ENCODE peak calls at places on chromosomes 2 and 18, in ten cellular contexts. A is neural crest cell, G is heart left ventricle, L is IMR-90, D is progenitor cell of endocrine pancreas, X is astrocyte of the cerebellum, V is epithelial cell of esophagus, M is AG04450, R is heart right ventricle, H is A673. K is an unnamed sample.

GRCh38 chr2:41026613-41027012 is 574.7 kb upstream of the SLC8A1 start:
- DNase-seq in A (no peak), G (no peak), L (no peak), D (no peak), X (no peak), V (no peak), M (no peak), R (no peak), H (no peak), K (no peak)

GRCh38 chr2:233445152-233445830 is 91.0 kb downstream of the DGKD start:
- DNase-seq in A (no peak), G (no peak), L (no peak), D (no peak), X (no peak), V (no peak), M (no peak), R (no peak), H (no peak), K (no peak)

GRCh38 chr18:49747876-49748275 is 65.5 kb downstream of the ACAA2 start:
- DNase-seq in A (no peak), G (no peak), L (no peak), D (no peak), X (no peak), V (no peak), M (no peak), R (no peak), H (peak), K (no peak)

GRCh38 chr2:114729025-114729424 is 286.6 kb downstream of the DPP10 start:
- DNase-seq in A (no peak), G (no peak), L (no peak), D (no peak), X (no peak), V (no peak), M (no peak), R (no peak), H (no peak), K (no peak)

GRCh38 chr2:54332386-54332785 is 76.4 kb upstream of the TSPYL6 start:
- DNase-seq in A (no peak), G (no peak), L (peak), D (no peak), X (no peak), V (peak), M (no peak), R (no peak), H (no peak), K (no peak)

GRCh38 chr18:31738460-31739407 is 21.9 kb downstream of the SLC25A52 start:
- DNase-seq in A (no peak), G (no peak), L (no peak), D (no peak), X (no peak), V (peak), M (no peak), R (no peak), H (no peak), K (no peak)

GRCh38 chr2:142682528-142682927 is 194.9 kb upstream of the KYNU start:
- DNase-seq in A (no peak), G (no peak), L (peak), D (no peak), X (peak), V (peak), M (no peak), R (no peak), H (peak), K (no peak)

GRCh38 chr2:9908639-9909038 is 42.9 kb upstream of the GRHL1 start:
- DNase-seq in A (no peak), G (no peak), L (no peak), D (no peak), X (no peak), V (peak), M (no peak), R (no peak), H (no peak), K (no peak)

GRCh38 chr2:105038383-105039061 is 653 bp downstream of the MRPS9 start:
- DNase-seq in A (no peak), G (no peak), L (peak), D (no peak), X (no peak), V (peak), M (no peak), R (no peak), H (peak), K (no peak)

GRCh38 chr2:226746206-226746800 is 53.3 kb downstream of the IRS1 start:
- DNase-seq in A (no peak), G (no peak), L (no peak), D (no peak), X (no peak), V (no peak), M (no peak), R (no peak), H (no peak), K (no peak)

GRCh38 chr2:28355521-28356094 is 37.0 kb upstream of the FOSL2 start:
- DNase-seq in A (no peak), G (peak), L (no peak), D (no peak), X (no peak), V (no peak), M (no peak), R (peak), H (no peak), K (peak)

GRCh38 chr2:40038646-40039045 is 259.6 kb upstream of the THUMPD2 start:
- DNase-seq in A (no peak), G (no peak), L (peak), D (no peak), X (no peak), V (no peak), M (no peak), R (no peak), H (no peak), K (no peak)

GRCh38 chr2:210086292-210086691 is 83.9 kb downstream of the RPE start:
- DNase-seq in A (no peak), G (no peak), L (peak), D (no peak), X (no peak), V (peak), M (no peak), R (no peak), H (no peak), K (no peak)

GRCh38 chr2:223976635-223977226 is 19.5 kb downstream of the MRPL44 start:
- DNase-seq in A (no peak), G (no peak), L (peak), D (no peak), X (peak), V (peak), M (no peak), R (no peak), H (no peak), K (no peak)

GRCh38 chr2:68710756-68711155 is 23.9 kb upstream of the ARHGAP25 start:
- DNase-seq in A (no peak), G (no peak), L (no peak), D (no peak), X (no peak), V (no peak), M (no peak), R (no peak), H (no peak), K (no peak)

GRCh38 chr2:224449212-224450147 is 47.6 kb upstream of the FAM124B start:
- DNase-seq in A (no peak), G (no peak), L (no peak), D (no peak), X (no peak), V (peak), M (no peak), R (no peak), H (peak), K (no peak)

GRCh38 chr18:75745147-75745546 is 317.6 kb upstream of the SMIM21 start:
- DNase-seq in A (no peak), G (no peak), L (no peak), D (no peak), X (no peak), V (no peak), M (no peak), R (no peak), H (no peak), K (no peak)

GRCh38 chr2:54274781-54275242 is 18.8 kb upstream of the TSPYL6 start:
- DNase-seq in A (no peak), G (no peak), L (peak), D (no peak), X (peak), V (peak), M (peak), R (no peak), H (peak), K (no peak)

GRCh38 chr2:230944804-230945372 is 19.8 kb upstream of the GPR55 start:
- DNase-seq in A (no peak), G (no peak), L (no peak), D (no peak), X (no peak), V (no peak), M (no peak), R (no peak), H (no peak), K (no peak)

GRCh38 chr18:3454365-3455089 is 4.6 kb downstream of the TGIF1 start:
- DNase-seq in A (peak), G (no peak), L (peak), D (no peak), X (peak), V (peak), M (no peak), R (no peak), H (peak), K (peak)

GRCh38 chr18:36544036-36544725 is 246.7 kb downstream of the FHOD3 start:
- DNase-seq in A (no peak), G (peak), L (no peak), D (no peak), X (peak), V (peak), M (no peak), R (peak), H (no peak), K (no peak)

GRCh38 chr2:74648009-74648443 is at the start of gene M1AP:
- DNase-seq in A (no peak), G (no peak), L (no peak), D (peak), X (no peak), V (peak), M (no peak), R (no peak), H (no peak), K (peak)

GRCh38 chr18:21109936-21110666 is 1.5 kb downstream of the ROCK1 start:
- DNase-seq in A (no peak), G (no peak), L (peak), D (no peak), X (no peak), V (no peak), M (no peak), R (no peak), H (peak), K (no peak)

GRCh38 chr2:230924470-230925341 is at the start of gene GPR55:
- DNase-seq in A (no peak), G (no peak), L (no peak), D (no peak), X (no peak), V (no peak), M (no peak), R (no peak), H (no peak), K (no peak)

GRCh38 chr2:196963043-196963442 is 36.5 kb upstream of the PGAP1 start:
- DNase-seq in A (no peak), G (no peak), L (no peak), D (no peak), X (no peak), V (peak), M (no peak), R (no peak), H (no peak), K (no peak)

GRCh38 chr18:36849288-36850011 is 20.5 kb downstream of the KIAA1328 start:
- DNase-seq in A (no peak), G (no peak), L (peak), D (no peak), X (peak), V (no peak), M (no peak), R (no peak), H (peak), K (no peak)

GRCh38 chr18:24964213-24964612 is 387.8 kb downstream of the ZNF521 start:
- DNase-seq in A (no peak), G (no peak), L (no peak), D (no peak), X (no peak), V (peak), M (no peak), R (no peak), H (no peak), K (no peak)

GRCh38 chr2:96832751-96833507 is 10.9 kb downstream of the ANKRD23 start:
- DNase-seq in A (peak), G (peak), L (peak), D (peak), X (peak), V (peak), M (peak), R (peak), H (no peak), K (peak)

GRCh38 chr18:49476664-49477411 is 10.2 kb downstream of the C18orf32 start:
- DNase-seq in A (no peak), G (no peak), L (peak), D (no peak), X (peak), V (peak), M (peak), R (no peak), H (peak), K (no peak)

GRCh38 chr2:177313162-177313781 is 48.7 kb upstream of the NFE2L2 start:
- DNase-seq in A (no peak), G (no peak), L (no peak), D (no peak), X (no peak), V (peak), M (no peak), R (no peak), H (peak), K (no peak)

GRCh38 chr2:47486858-47487497 is 84.0 kb downstream of the MSH2 start:
- DNase-seq in A (no peak), G (no peak), L (peak), D (no peak), X (no peak), V (peak), M (no peak), R (no peak), H (peak), K (no peak)

GRCh38 chr18:13574355-13574754 is 152.0 kb downstream of the FAM210A start:
- DNase-seq in A (no peak), G (no peak), L (no peak), D (no peak), X (no peak), V (no peak), M (no peak), R (no peak), H (no peak), K (no peak)

GRCh38 chr2:25964891-25965290 is 17.4 kb downstream of the KIF3C start:
- DNase-seq in A (no peak), G (no peak), L (no peak), D (no peak), X (no peak), V (no peak), M (no peak), R (no peak), H (no peak), K (no peak)

DNA sequence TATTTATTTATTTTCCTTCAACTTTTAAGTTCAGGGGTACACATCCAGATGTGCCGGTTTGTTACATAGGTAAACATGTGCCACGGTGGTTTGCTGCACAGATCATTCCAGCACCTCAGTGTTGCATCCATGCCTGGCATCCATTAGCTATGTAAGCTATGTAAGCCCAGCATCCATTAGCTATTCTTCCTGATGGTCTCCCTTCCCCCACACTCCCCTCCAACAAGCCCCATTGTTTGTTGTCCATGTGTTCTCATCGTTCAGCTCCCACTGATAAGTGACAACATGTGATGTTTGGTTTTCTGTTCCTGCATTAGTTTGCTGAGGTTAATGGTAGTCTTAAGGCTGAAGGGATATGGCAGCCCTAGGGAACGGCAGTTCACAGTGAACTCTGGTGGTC is 203.4 kb downstream of the CTNNA2 start:
- DNase-seq in A (no peak), G (no peak), L (no peak), D (no peak), X (no peak), V (no peak), M (no peak), R (no peak), H (no peak), K (no peak)
- TF ChIP-seq CTCF in A (no peak), G (no peak), L (no peak), D (no peak), X (no peak), V (no peak), M (no peak), R (no peak), H (no peak), K (no peak)

DNA sequence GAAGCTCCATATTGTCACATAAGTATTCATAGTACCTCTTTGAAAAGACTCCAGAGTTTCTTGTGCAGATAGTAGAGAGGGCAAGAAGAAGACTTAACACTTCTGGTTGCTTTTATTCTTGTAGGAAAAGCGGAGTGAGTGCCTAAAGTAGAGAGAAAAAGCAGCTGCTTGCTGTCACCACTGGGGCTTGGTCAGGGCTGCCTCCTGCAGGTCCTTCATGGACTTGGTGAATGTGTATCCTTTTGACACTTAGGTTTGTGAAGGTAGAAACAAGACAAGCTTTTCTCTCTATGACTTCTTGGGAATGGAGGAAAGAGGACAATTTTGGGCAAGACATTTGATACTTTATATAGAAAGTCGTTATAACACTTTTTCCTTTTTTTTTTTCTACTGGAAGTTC is 312.8 kb upstream of the FANCL start:
- DNase-seq in A (no peak), G (no peak), L (no peak), D (no peak), X (no peak), V (peak), M (no peak), R (no peak), H (peak), K (no peak)
- TF ChIP-seq CTCF in A (peak), G (no peak), L (no peak), D (peak), X (no peak), V (peak), M (no peak), R (no peak), H (peak), K (no peak)

DNA sequence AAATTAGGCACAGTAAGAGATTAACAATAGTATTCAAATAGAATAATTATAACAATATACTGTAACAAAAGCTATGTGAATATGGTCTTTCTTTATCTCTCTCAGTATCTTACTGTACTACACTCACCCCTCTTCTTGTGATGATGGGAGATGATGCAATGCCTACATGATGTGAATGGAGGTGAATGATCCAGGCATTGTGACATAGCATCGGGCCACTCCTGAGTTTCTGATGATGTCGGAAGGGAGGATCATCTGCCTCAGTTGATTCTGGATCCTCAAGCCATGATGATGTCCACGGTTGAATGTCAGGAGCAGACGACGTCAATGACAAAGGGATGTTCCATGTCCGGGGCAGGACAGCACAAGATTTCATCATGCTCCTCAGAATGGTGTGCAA is 268.3 kb upstream of the MGAT5 start:
- DNase-seq in A (no peak), G (no peak), L (peak), D (no peak), X (no peak), V (no peak), M (no peak), R (no peak), H (no peak), K (no peak)
- TF ChIP-seq CTCF in A (no peak), G (no peak), L (no peak), D (no peak), X (no peak), V (no peak), M (no peak), R (no peak), H (no peak), K (no peak)

GRCh38 chr2:107380912-107381311 is 445.8 kb upstream of the RGPD4 start:
- DNase-seq in A (no peak), G (no peak), L (no peak), D (no peak), X (no peak), V (no peak), M (no peak), R (no peak), H (no peak), K (no peak)
- TF ChIP-seq CTCF in A (no peak), G (no peak), L (no peak), D (no peak), X (no peak), V (no peak), M (no peak), R (no peak), H (no peak), K (no peak)

DNA sequence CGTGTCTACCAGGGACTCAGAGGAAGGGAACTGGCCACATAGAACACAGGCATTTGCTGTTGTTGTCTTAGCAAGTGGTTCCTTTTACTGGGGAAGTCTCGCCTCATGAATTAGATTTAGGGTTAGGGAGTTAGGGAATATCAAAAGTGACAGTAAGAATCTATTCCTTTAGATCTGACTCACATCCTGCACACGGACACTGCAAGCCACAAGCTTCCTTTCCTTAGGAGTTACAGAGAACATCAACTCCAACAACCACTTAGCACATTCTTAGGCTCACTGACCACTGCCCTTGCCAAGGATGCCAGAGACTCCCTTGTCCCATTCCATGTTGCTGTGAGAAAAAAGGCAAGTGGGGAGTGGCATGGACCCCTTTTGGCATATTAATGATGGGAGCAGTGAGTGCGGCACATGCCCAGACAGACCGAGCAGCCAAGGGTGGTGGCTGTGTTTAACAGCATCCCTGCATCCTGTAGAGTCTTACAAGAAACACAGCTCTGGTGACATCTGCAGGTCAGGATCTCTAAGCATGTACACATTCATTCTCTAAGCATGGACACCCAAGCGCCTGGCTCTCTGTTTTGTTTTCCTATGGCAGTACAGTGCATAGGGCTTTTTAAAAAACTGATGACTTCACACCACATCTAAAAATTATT is 745.6 kb upstream of the RAB6C start:
- DNase-seq in A (no peak), G (no peak), L (no peak), D (no peak), X (no peak), V (peak), M (no peak), R (no peak), H (peak), K (peak)
- TF ChIP-seq CTCF in A (peak), G (no peak), L (no peak), D (peak), X (peak), V (peak), M (no peak), R (peak), H (no peak), K (no peak)

GRCh38 chr2:73177645-73178255 is 24.6 kb upstream of the NOTO start:
- DNase-seq in A (no peak), G (no peak), L (no peak), D (no peak), X (no peak), V (no peak), M (no peak), R (no peak), H (no peak), K (no peak)
- TF ChIP-seq CTCF in A (peak), G (no peak), L (no peak), D (no peak), X (no peak), V (no peak), M (no peak), R (peak), H (no peak), K (peak)

GRCh38 chr2:15084826-15085489 is 452.4 kb downstream of the LRATD1 start:
- DNase-seq in A (no peak), G (no peak), L (no peak), D (no peak), X (no peak), V (no peak), M (no peak), R (no peak), H (no peak), K (no peak)
- TF ChIP-seq CTCF in A (no peak), G (no peak), L (no peak), D (no peak), X (no peak), V (no peak), M (no peak), R (no peak), H (no peak), K (no peak)

GRCh38 chr2:118554616-118555015 is 292.8 kb downstream of the EN1 start:
- DNase-seq in A (no peak), G (no peak), L (no peak), D (no peak), X (no peak), V (no peak), M (no peak), R (no peak), H (no peak), K (no peak)
- TF ChIP-seq CTCF in A (peak), G (no peak), L (no peak), D (peak), X (peak), V (no peak), M (peak), R (no peak), H (peak), K (no peak)

GRCh38 chr18:44130365-44130942 is 550.2 kb upstream of the SETBP1 start:
- DNase-seq in A (peak), G (no peak), L (peak), D (peak), X (peak), V (peak), M (no peak), R (no peak), H (peak), K (peak)
- TF ChIP-seq CTCF in A (peak), G (peak), L (peak), D (peak), X (peak), V (peak), M (peak), R (peak), H (peak), K (peak)

K was measured in nephron progenitor cell.